ENCODE peak calls at places on chromosomes 13 and 19, in ten cellular contexts. R, I, E, C, G, Q, K, D, P and L are unnamed samples. For H3K4me1, the result is how much of the 10 kb centered on the place peaks cover.

GRCh38 chr19:6095760-6096159 is 14.5 kb downstream of the RFX2 start:
- DNase-seq in R (no peak), I (no peak), E (no peak), C (no peak), G (no peak), Q (no peak), K (no peak), D (no peak), P (no peak), L (no peak)

GRCh38 chr19:43780706-43781525 is at the start of gene KCNN4:
- DNase-seq in R (peak), I (no peak), E (peak), C (peak), G (peak), Q (peak), K (no peak), D (peak), P (no peak), L (no peak)

GRCh38 chr13:26531751-26532150 is 25.7 kb upstream of the WASF3 start:
- DNase-seq in R (no peak), I (no peak), E (no peak), C (no peak), G (no peak), Q (no peak), K (no peak), D (no peak), P (no peak), L (no peak)

GRCh38 chr13:113337556-113337955 is 26.4 kb downstream of the GRTP1 start:
- DNase-seq in R (no peak), I (no peak), E (no peak), C (no peak), G (no peak), Q (no peak), K (no peak), D (no peak), P (no peak), L (no peak)

GRCh38 chr19:35806597-35806996 is 6.0 kb downstream of the PRODH2 start:
- DNase-seq in R (no peak), I (no peak), E (no peak), C (no peak), G (no peak), Q (no peak), K (no peak), D (no peak), P (no peak), L (no peak)

GRCh38 chr19:45560038-45560437 is 24.6 kb downstream of the OPA3 start:
- DNase-seq in R (no peak), I (no peak), E (no peak), C (no peak), G (no peak), Q (no peak), K (no peak), D (no peak), P (no peak), L (no peak)

GRCh38 chr13:29832899-29833298 is 17.5 kb downstream of the UBL3 start:
- DNase-seq in R (no peak), I (no peak), E (no peak), C (no peak), G (no peak), Q (no peak), K (no peak), D (no peak), P (no peak), L (no peak)

GRCh38 chr13:29005035-29005434 is 184.9 kb downstream of the MTUS2 start:
- DNase-seq in R (no peak), I (no peak), E (no peak), C (no peak), G (no peak), Q (no peak), K (no peak), D (no peak), P (no peak), L (no peak)

GRCh38 chr13:113560645-113561416 is 23.7 kb upstream of the TFDP1 start:
- DNase-seq in R (no peak), I (no peak), E (no peak), C (no peak), G (no peak), Q (no peak), K (no peak), D (no peak), P (no peak), L (no peak)

GRCh38 chr19:19445911-19446361 is 40.5 kb downstream of the GATAD2A start:
- DNase-seq in R (no peak), I (no peak), E (no peak), C (no peak), G (no peak), Q (peak), K (no peak), D (no peak), P (no peak), L (no peak)

GRCh38 chr13:110680852-110681251 is 25.1 kb downstream of the CARS2 start:
- DNase-seq in R (no peak), I (no peak), E (no peak), C (peak), G (peak), Q (peak), K (no peak), D (peak), P (no peak), L (no peak)

GRCh38 chr13:77431449-77431848 is 104.1 kb upstream of the SCEL start:
- DNase-seq in R (no peak), I (no peak), E (no peak), C (no peak), G (no peak), Q (no peak), K (no peak), D (no peak), P (no peak), L (no peak)

GRCh38 chr19:58033741-58034475 is at the start of gene ZSCAN1:
- DNase-seq in R (no peak), I (peak), E (peak), C (peak), G (no peak), Q (no peak), K (peak), D (peak), P (peak), L (peak)

GRCh38 chr19:14761607-14762006 is 16.8 kb downstream of the ADGRE2 start:
- DNase-seq in R (no peak), I (no peak), E (no peak), C (no peak), G (no peak), Q (no peak), K (no peak), D (no peak), P (no peak), L (no peak)

GRCh38 chr13:101211261-101211660 is 205.0 kb downstream of the NALCN start:
- DNase-seq in R (no peak), I (no peak), E (no peak), C (no peak), G (peak), Q (no peak), K (no peak), D (peak), P (no peak), L (no peak)

GRCh38 chr19:40465025-40465780 is at the start of gene BLVRB:
- DNase-seq in R (peak), I (no peak), E (no peak), C (no peak), G (peak), Q (peak), K (no peak), D (peak), P (no peak), L (no peak)

GRCh38 chr13:50400930-50401553 is 385.8 kb downstream of the KCNRG start:
- DNase-seq in R (no peak), I (no peak), E (no peak), C (no peak), G (no peak), Q (no peak), K (no peak), D (peak), P (no peak), L (no peak)

GRCh38 chr19:18672606-18673337 is 10.7 kb upstream of the CRTC1 start:
- DNase-seq in R (no peak), I (peak), E (no peak), C (no peak), G (peak), Q (peak), K (no peak), D (peak), P (no peak), L (no peak)

GRCh38 chr19:56133858-56134654 is 7.0 kb upstream of the ZNF444 start:
- DNase-seq in R (no peak), I (no peak), E (no peak), C (no peak), G (peak), Q (no peak), K (no peak), D (no peak), P (no peak), L (no peak)

GRCh38 chr19:10796653-10797052 is 39.4 kb downstream of the TMED1 start:
- DNase-seq in R (no peak), I (no peak), E (no peak), C (no peak), G (no peak), Q (no peak), K (no peak), D (no peak), P (no peak), L (no peak)

GRCh38 chr19:35557539-35558399 is 5.7 kb downstream of the ATP4A start:
- DNase-seq in R (peak), I (peak), E (peak), C (peak), G (peak), Q (peak), K (no peak), D (peak), P (peak), L (no peak)

GRCh38 chr13:108328848-108329247 is 59.3 kb downstream of the TNFSF13B start:
- DNase-seq in R (no peak), I (no peak), E (no peak), C (no peak), G (no peak), Q (peak), K (no peak), D (no peak), P (no peak), L (no peak)

GRCh38 chr13:38630780-38631179 is 56.1 kb upstream of the FREM2 start:
- DNase-seq in R (no peak), I (no peak), E (no peak), C (no peak), G (no peak), Q (no peak), K (no peak), D (peak), P (no peak), L (no peak)

GRCh38 chr13:21894703-21895699 is 224.1 kb downstream of the FGF9 start:
- DNase-seq in R (no peak), I (no peak), E (no peak), C (no peak), G (no peak), Q (no peak), K (no peak), D (no peak), P (no peak), L (no peak)

GRCh38 chr13:82076421-82076820 is 1735.5 kb upstream of the SPRY2 start:
- DNase-seq in R (no peak), I (no peak), E (no peak), C (no peak), G (no peak), Q (no peak), K (no peak), D (no peak), P (no peak), L (no peak)

GRCh38 chr19:49866933-49867782 is at the start of gene PNKP:
- DNase-seq in R (peak), I (peak), E (peak), C (peak), G (peak), Q (peak), K (peak), D (peak), P (peak), L (peak)
- H3K4me1 ChIP-seq in R (under half), I (under half), E (under half), C (under half), G (under half), Q (half or more), K (under half), D (under half), P (under half), L (under half)

GRCh38 chr19:4386038-4386782 is 14.1 kb downstream of the SH3GL1 start:
- DNase-seq in R (no peak), I (peak), E (no peak), C (no peak), G (no peak), Q (no peak), K (no peak), D (no peak), P (no peak), L (no peak)
- H3K4me1 ChIP-seq in R (under half), I (half or more), E (under half), C (under half), G (under half), Q (under half), K (under half), D (under half), P (under half), L (under half)

GRCh38 chr19:39401549-39402416 is 4.9 kb upstream of the ZFP36 start:
- DNase-seq in R (peak), I (peak), E (peak), C (peak), G (peak), Q (peak), K (peak), D (peak), P (peak), L (no peak)
- H3K4me1 ChIP-seq in R (half or more), I (under half), E (under half), C (half or more), G (half or more), Q (half or more), K (under half), D (under half), P (under half), L (under half)

GRCh38 chr13:106567421-106568224 is at the start of gene ARGLU1:
- DNase-seq in R (peak), I (peak), E (peak), C (peak), G (peak), Q (peak), K (peak), D (peak), P (peak), L (peak)
- H3K4me1 ChIP-seq in R (half or more), I (under half), E (under half), C (half or more), G (under half), Q (under half), K (under half), D (under half), P (under half), L (under half)

GRCh38 chr13:98494769-98495168 is 82.1 kb downstream of the STK24 start:
- DNase-seq in R (no peak), I (no peak), E (no peak), C (no peak), G (no peak), Q (no peak), K (no peak), D (no peak), P (no peak), L (no peak)
- H3K4me1 ChIP-seq in R (under half), I (under half), E (under half), C (under half), G (half or more), Q (under half), K (under half), D (under half), P (half or more), L (half or more)

DNA sequence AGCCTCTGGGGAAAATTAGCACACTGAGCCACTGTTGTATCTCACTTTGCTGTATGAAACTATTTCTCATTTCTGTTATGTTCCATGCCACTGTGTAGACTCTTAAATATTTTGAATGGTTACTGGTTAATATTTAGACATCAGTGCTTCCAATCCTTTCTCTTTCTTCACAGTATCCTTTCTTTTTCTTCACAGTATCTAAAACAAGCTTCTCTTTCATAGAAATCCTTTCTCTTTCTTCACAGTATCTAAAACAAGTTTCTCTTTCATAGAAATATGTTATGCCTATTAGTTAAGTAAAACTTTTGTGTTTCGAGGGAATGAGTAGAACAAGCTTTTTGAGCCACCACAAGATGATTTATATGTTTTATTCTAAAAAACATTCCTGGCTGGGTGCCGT is 326.8 kb upstream of the KLF12 start:
- DNase-seq in R (no peak), I (no peak), E (no peak), C (no peak), G (no peak), Q (no peak), K (no peak), D (no peak), P (no peak), L (no peak)
- H3K4me1 ChIP-seq in R (under half), I (under half), E (under half), C (under half), G (under half), Q (under half), K (under half), D (under half), P (under half), L (under half)